ENCODE peak calls at places on chromosomes 5 and 9, in six cellular contexts. One of them, this sample, is unnamed.

GRCh38 chr5:158313739-158314464 is 455.0 kb upstream of the CLINT1 start:
- DNase-seq in tibial artery: no peak
- DNase-seq in CD8-positive, alpha-beta T cell: no peak
- DNase-seq in HFF-Myc: no peak
- DNase-seq in ovary: no peak
- DNase-seq in coronary artery: no peak
- DNase-seq in this sample: no peak

GRCh38 chr5:157253547-157253946 is 12.4 kb upstream of the CYFIP2 start:
- DNase-seq in tibial artery: peak
- DNase-seq in CD8-positive, alpha-beta T cell: peak
- DNase-seq in HFF-Myc: no peak
- DNase-seq in ovary: no peak
- DNase-seq in coronary artery: no peak
- DNase-seq in this sample: peak

GRCh38 chr5:64315778-64316177 is 150.1 kb downstream of the RNF180 start:
- DNase-seq in tibial artery: no peak
- DNase-seq in CD8-positive, alpha-beta T cell: no peak
- DNase-seq in HFF-Myc: no peak
- DNase-seq in ovary: no peak
- DNase-seq in coronary artery: no peak
- DNase-seq in this sample: no peak

GRCh38 chr9:19270421-19270949 is 40.0 kb downstream of the DENND4C start:
- DNase-seq in tibial artery: no peak
- DNase-seq in CD8-positive, alpha-beta T cell: no peak
- DNase-seq in HFF-Myc: no peak
- DNase-seq in ovary: no peak
- DNase-seq in coronary artery: no peak
- DNase-seq in this sample: no peak

GRCh38 chr9:19999491-20000057 is 210.7 kb upstream of the SLC24A2 start:
- DNase-seq in tibial artery: no peak
- DNase-seq in CD8-positive, alpha-beta T cell: no peak
- DNase-seq in HFF-Myc: peak
- DNase-seq in ovary: no peak
- DNase-seq in coronary artery: no peak
- DNase-seq in this sample: peak

GRCh38 chr9:72349240-72349639 is 15.8 kb downstream of the ZFAND5 start:
- DNase-seq in tibial artery: no peak
- DNase-seq in CD8-positive, alpha-beta T cell: no peak
- DNase-seq in HFF-Myc: no peak
- DNase-seq in ovary: no peak
- DNase-seq in coronary artery: no peak
- DNase-seq in this sample: no peak

GRCh38 chr5:9562101-9562500 is 16.2 kb upstream of the SEMA5A start:
- DNase-seq in tibial artery: no peak
- DNase-seq in CD8-positive, alpha-beta T cell: no peak
- DNase-seq in HFF-Myc: no peak
- DNase-seq in ovary: no peak
- DNase-seq in coronary artery: no peak
- DNase-seq in this sample: no peak

GRCh38 chr9:36843964-36844363 is 190.1 kb downstream of the PAX5 start:
- DNase-seq in tibial artery: no peak
- DNase-seq in CD8-positive, alpha-beta T cell: no peak
- DNase-seq in HFF-Myc: no peak
- DNase-seq in ovary: no peak
- DNase-seq in coronary artery: no peak
- DNase-seq in this sample: no peak

GRCh38 chr9:76562511-76562911 is 103.5 kb downstream of the GCNT1 start:
- DNase-seq in tibial artery: no peak
- DNase-seq in CD8-positive, alpha-beta T cell: no peak
- DNase-seq in HFF-Myc: no peak
- DNase-seq in ovary: no peak
- DNase-seq in coronary artery: no peak
- DNase-seq in this sample: peak

GRCh38 chr5:129063483-129064136 is 30.9 kb upstream of the ISOC1 start:
- DNase-seq in tibial artery: no peak
- DNase-seq in CD8-positive, alpha-beta T cell: no peak
- DNase-seq in HFF-Myc: no peak
- DNase-seq in ovary: no peak
- DNase-seq in coronary artery: no peak
- DNase-seq in this sample: peak

GRCh38 chr5:57776035-57776434 is 293.4 kb upstream of the ACTBL2 start:
- DNase-seq in tibial artery: no peak
- DNase-seq in CD8-positive, alpha-beta T cell: no peak
- DNase-seq in HFF-Myc: no peak
- DNase-seq in ovary: no peak
- DNase-seq in coronary artery: no peak
- DNase-seq in this sample: no peak

GRCh38 chr5:91280942-91281269 is 102.2 kb downstream of the ARRDC3 start:
- DNase-seq in tibial artery: no peak
- DNase-seq in CD8-positive, alpha-beta T cell: no peak
- DNase-seq in HFF-Myc: no peak
- DNase-seq in ovary: no peak
- DNase-seq in coronary artery: no peak
- DNase-seq in this sample: no peak

GRCh38 chr5:139061274-139061673 is 136.9 kb downstream of the SIL1 start:
- DNase-seq in tibial artery: peak
- DNase-seq in CD8-positive, alpha-beta T cell: no peak
- DNase-seq in HFF-Myc: no peak
- DNase-seq in ovary: peak
- DNase-seq in coronary artery: peak
- DNase-seq in this sample: peak

GRCh38 chr5:111254613-111255012 is 30.4 kb downstream of the CAMK4 start:
- DNase-seq in tibial artery: no peak
- DNase-seq in CD8-positive, alpha-beta T cell: peak
- DNase-seq in HFF-Myc: no peak
- DNase-seq in ovary: no peak
- DNase-seq in coronary artery: no peak
- DNase-seq in this sample: peak

GRCh38 chr9:136324501-136325300 is 2.6 kb upstream of the GPSM1 start:
- DNase-seq in tibial artery: no peak
- DNase-seq in CD8-positive, alpha-beta T cell: no peak
- DNase-seq in HFF-Myc: no peak
- DNase-seq in ovary: no peak
- DNase-seq in coronary artery: no peak
- DNase-seq in this sample: no peak

GRCh38 chr5:132221781-132222648 is 5.6 kb downstream of the P4HA2 start:
- DNase-seq in tibial artery: peak
- DNase-seq in CD8-positive, alpha-beta T cell: no peak
- DNase-seq in HFF-Myc: peak
- DNase-seq in ovary: peak
- DNase-seq in coronary artery: peak
- DNase-seq in this sample: peak

GRCh38 chr5:56751914-56752313 is 63.4 kb upstream of the MAP3K1 start:
- DNase-seq in tibial artery: no peak
- DNase-seq in CD8-positive, alpha-beta T cell: no peak
- DNase-seq in HFF-Myc: no peak
- DNase-seq in ovary: no peak
- DNase-seq in coronary artery: no peak
- DNase-seq in this sample: no peak

GRCh38 chr9:87446527-87446926 is 51.1 kb upstream of the DAPK1 start:
- DNase-seq in tibial artery: no peak
- DNase-seq in CD8-positive, alpha-beta T cell: no peak
- DNase-seq in HFF-Myc: no peak
- DNase-seq in ovary: no peak
- DNase-seq in coronary artery: no peak
- DNase-seq in this sample: no peak

GRCh38 chr5:96257904-96258303 is 175.1 kb downstream of the PCSK1 start:
- DNase-seq in tibial artery: no peak
- DNase-seq in CD8-positive, alpha-beta T cell: no peak
- DNase-seq in HFF-Myc: no peak
- DNase-seq in ovary: no peak
- DNase-seq in coronary artery: no peak
- DNase-seq in this sample: peak

GRCh38 chr5:72206994-72207393 is 99.7 kb downstream of the MAP1B start:
- DNase-seq in tibial artery: no peak
- DNase-seq in CD8-positive, alpha-beta T cell: no peak
- DNase-seq in HFF-Myc: no peak
- DNase-seq in ovary: no peak
- DNase-seq in coronary artery: no peak
- DNase-seq in this sample: no peak

GRCh38 chr5:32612134-32612888 is 27.0 kb downstream of the SUB1 start:
- DNase-seq in tibial artery: no peak
- DNase-seq in CD8-positive, alpha-beta T cell: no peak
- DNase-seq in HFF-Myc: no peak
- DNase-seq in ovary: no peak
- DNase-seq in coronary artery: no peak
- DNase-seq in this sample: no peak
- H3K4me3 ChIP-seq in tibial artery: no peak
- H3K4me3 ChIP-seq in CD8-positive, alpha-beta T cell: no peak
- H3K4me3 ChIP-seq in HFF-Myc: no peak
- H3K4me3 ChIP-seq in ovary: no peak
- H3K4me3 ChIP-seq in coronary artery: no peak
- H3K4me3 ChIP-seq in this sample: no peak

GRCh38 chr5:14204785-14205321 is 61.7 kb downstream of the TRIO start:
- DNase-seq in tibial artery: peak
- DNase-seq in CD8-positive, alpha-beta T cell: no peak
- DNase-seq in HFF-Myc: no peak
- DNase-seq in ovary: peak
- DNase-seq in coronary artery: no peak
- DNase-seq in this sample: peak
- H3K4me3 ChIP-seq in tibial artery: no peak
- H3K4me3 ChIP-seq in CD8-positive, alpha-beta T cell: no peak
- H3K4me3 ChIP-seq in HFF-Myc: no peak
- H3K4me3 ChIP-seq in ovary: no peak
- H3K4me3 ChIP-seq in coronary artery: peak
- H3K4me3 ChIP-seq in this sample: peak

GRCh38 chr5:1203968-1204692 is 2.7 kb downstream of the SLC6A19 start:
- DNase-seq in tibial artery: no peak
- DNase-seq in CD8-positive, alpha-beta T cell: no peak
- DNase-seq in HFF-Myc: no peak
- DNase-seq in ovary: no peak
- DNase-seq in coronary artery: no peak
- DNase-seq in this sample: no peak
- H3K4me3 ChIP-seq in tibial artery: no peak
- H3K4me3 ChIP-seq in CD8-positive, alpha-beta T cell: no peak
- H3K4me3 ChIP-seq in HFF-Myc: no peak
- H3K4me3 ChIP-seq in ovary: no peak
- H3K4me3 ChIP-seq in coronary artery: no peak
- H3K4me3 ChIP-seq in this sample: no peak

DNA sequence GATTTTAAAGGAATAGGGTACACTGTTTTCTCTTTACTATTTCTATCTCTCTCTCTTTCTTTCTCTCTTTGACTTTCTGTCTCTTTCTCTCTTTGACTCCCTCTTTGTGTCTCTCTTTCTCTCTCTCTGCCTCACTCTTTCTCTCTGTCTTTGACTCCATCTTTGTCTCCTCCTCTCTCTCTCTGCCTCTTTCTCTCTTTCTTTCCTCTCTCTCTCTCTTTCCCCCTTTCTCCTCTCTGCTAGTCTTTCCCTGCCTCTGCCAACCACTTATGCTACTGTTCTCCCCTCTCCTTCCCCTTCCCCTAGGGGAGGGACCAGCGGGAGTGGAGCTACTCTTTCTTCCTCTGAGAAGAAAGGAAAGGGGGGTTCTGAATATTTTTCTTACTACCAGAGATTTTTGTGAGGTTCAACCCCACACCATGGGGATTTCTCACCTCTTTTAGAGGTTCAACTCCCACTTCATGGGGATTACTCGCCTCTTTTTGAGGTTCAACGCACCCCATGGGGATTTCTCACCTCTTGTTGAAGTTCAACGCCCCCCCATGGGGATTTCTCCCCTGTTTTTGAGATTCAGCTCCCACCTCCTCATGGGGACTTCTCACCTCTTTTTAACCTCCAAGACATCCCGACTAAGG is 309.9 kb downstream of the NR3C1 start:
- DNase-seq in tibial artery: no peak
- DNase-seq in CD8-positive, alpha-beta T cell: no peak
- DNase-seq in HFF-Myc: no peak
- DNase-seq in ovary: no peak
- DNase-seq in coronary artery: no peak
- DNase-seq in this sample: no peak
- H3K4me3 ChIP-seq in tibial artery: no peak
- H3K4me3 ChIP-seq in CD8-positive, alpha-beta T cell: no peak
- H3K4me3 ChIP-seq in HFF-Myc: no peak
- H3K4me3 ChIP-seq in ovary: no peak
- H3K4me3 ChIP-seq in coronary artery: peak
- H3K4me3 ChIP-seq in this sample: no peak

DNA sequence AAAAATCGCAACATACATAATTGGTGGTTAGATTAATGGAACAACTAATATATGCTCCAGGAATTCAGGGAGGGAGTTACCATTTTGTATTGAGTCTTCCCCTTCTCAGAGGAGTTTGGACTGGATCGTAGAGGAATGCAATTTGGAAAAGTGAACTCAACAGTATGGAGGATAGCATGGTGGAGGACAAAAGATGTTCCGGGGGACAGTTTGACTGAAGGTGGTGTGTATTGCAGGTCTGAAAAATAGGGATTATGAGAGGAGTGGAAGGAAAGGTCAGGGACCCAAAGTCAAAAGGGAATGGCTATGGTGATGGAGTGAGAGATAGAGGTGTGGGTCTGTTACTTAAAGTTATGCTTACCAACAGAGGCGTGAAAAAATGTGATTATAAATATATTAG is 1.5 kb downstream of the DNAJC21 start:
- DNase-seq in tibial artery: no peak
- DNase-seq in CD8-positive, alpha-beta T cell: no peak
- DNase-seq in HFF-Myc: no peak
- DNase-seq in ovary: no peak
- DNase-seq in coronary artery: no peak
- DNase-seq in this sample: no peak
- H3K4me3 ChIP-seq in tibial artery: peak
- H3K4me3 ChIP-seq in CD8-positive, alpha-beta T cell: peak
- H3K4me3 ChIP-seq in HFF-Myc: peak
- H3K4me3 ChIP-seq in ovary: peak
- H3K4me3 ChIP-seq in coronary artery: peak
- H3K4me3 ChIP-seq in this sample: peak

GRCh38 chr5:116573617-116574431 is 799 bp downstream of the SEMA6A start:
- DNase-seq in tibial artery: peak
- DNase-seq in CD8-positive, alpha-beta T cell: no peak
- DNase-seq in HFF-Myc: no peak
- DNase-seq in ovary: peak
- DNase-seq in coronary artery: no peak
- DNase-seq in this sample: no peak

GRCh38 chr5:116574682-116575634 is at the start of gene SEMA6A:
- DNase-seq in tibial artery: peak
- DNase-seq in CD8-positive, alpha-beta T cell: no peak
- DNase-seq in HFF-Myc: peak
- DNase-seq in ovary: peak
- DNase-seq in coronary artery: peak
- DNase-seq in this sample: peak

GRCh38 chr5:116571568-116572321 is 2.9 kb downstream of the SEMA6A start:
- DNase-seq in tibial artery: no peak
- DNase-seq in CD8-positive, alpha-beta T cell: no peak
- DNase-seq in HFF-Myc: no peak
- DNase-seq in ovary: no peak
- DNase-seq in coronary artery: no peak
- DNase-seq in this sample: no peak

GRCh38 chr5:116572375-116573278 is 2.0 kb downstream of the SEMA6A start:
- DNase-seq in tibial artery: peak
- DNase-seq in CD8-positive, alpha-beta T cell: no peak
- DNase-seq in HFF-Myc: no peak
- DNase-seq in ovary: peak
- DNase-seq in coronary artery: no peak
- DNase-seq in this sample: no peak

DNA sequence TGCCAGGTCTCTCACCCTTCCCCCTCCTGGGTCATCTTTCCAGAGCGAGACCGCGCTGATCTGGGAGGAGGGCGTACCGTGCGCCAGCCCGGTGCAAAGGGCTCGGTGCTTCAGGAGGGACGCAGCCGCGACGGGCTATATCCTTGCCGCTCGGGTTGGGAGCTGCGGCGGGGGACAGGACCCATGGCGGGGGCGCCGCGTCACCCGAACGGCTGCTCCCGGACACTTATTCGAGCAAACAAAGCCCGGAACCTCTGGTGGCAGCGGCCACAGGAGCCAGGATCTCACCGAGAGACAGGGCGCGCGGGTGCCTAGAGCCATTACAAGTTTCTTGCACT is 1.4 kb downstream of the SEMA6A start:
- DNase-seq in tibial artery: peak
- DNase-seq in CD8-positive, alpha-beta T cell: no peak
- DNase-seq in HFF-Myc: no peak
- DNase-seq in ovary: peak
- DNase-seq in coronary artery: no peak
- DNase-seq in this sample: no peak
- H3K4me3 ChIP-seq in tibial artery: peak
- H3K4me3 ChIP-seq in CD8-positive, alpha-beta T cell: no peak
- H3K4me3 ChIP-seq in HFF-Myc: no peak
- H3K4me3 ChIP-seq in ovary: peak
- H3K4me3 ChIP-seq in coronary artery: peak
- H3K4me3 ChIP-seq in this sample: peak